ENCODE peak calls at places on chromosomes 3 and 15, in four cellular contexts. R is upper lobe of right lung, W is IMR-90, Z is tibial artery. H is an unnamed sample. For H3K4me1, the result is how much of the 10 kb centered on the place peaks cover.

GRCh38 chr3:112671930-112672715 is 31.2 kb upstream of the CCDC80 start:
- DNase-seq in R (no peak), W (peak), Z (no peak), H (no peak)

GRCh38 chr3:11168881-11169805 is 14.8 kb downstream of the HRH1 start:
- DNase-seq in R (no peak), W (peak), Z (no peak), H (no peak)

GRCh38 chr3:119098620-119099222 is 47.2 kb upstream of the TEX55 start:
- DNase-seq in R (no peak), W (peak), Z (no peak), H (no peak)

GRCh38 chr15:71780349-71780976 is 29.9 kb upstream of the NR2E3 start:
- DNase-seq in R (no peak), W (peak), Z (peak), H (peak)

GRCh38 chr15:98324341-98324970 is 323.9 kb upstream of the IGF1R start:
- DNase-seq in R (no peak), W (no peak), Z (no peak), H (no peak)

GRCh38 chr3:172562881-172563835 is 39.9 kb upstream of the TNFSF10 start:
- DNase-seq in R (no peak), W (peak), Z (peak), H (no peak)

GRCh38 chr3:61535826-61536225 is 25.5 kb upstream of the PTPRG start:
- DNase-seq in R (no peak), W (no peak), Z (no peak), H (no peak)

GRCh38 chr15:31270767-31271166 is 55.9 kb upstream of the KLF13 start:
- DNase-seq in R (no peak), W (no peak), Z (no peak), H (peak)

GRCh38 chr3:103403191-103403590 is 968.4 kb downstream of the ZPLD1 start:
- DNase-seq in R (no peak), W (no peak), Z (no peak), H (no peak)

GRCh38 chr3:13141991-13142412 is 68.8 kb upstream of the IQSEC1 start:
- DNase-seq in R (peak), W (peak), Z (peak), H (no peak)

DNA sequence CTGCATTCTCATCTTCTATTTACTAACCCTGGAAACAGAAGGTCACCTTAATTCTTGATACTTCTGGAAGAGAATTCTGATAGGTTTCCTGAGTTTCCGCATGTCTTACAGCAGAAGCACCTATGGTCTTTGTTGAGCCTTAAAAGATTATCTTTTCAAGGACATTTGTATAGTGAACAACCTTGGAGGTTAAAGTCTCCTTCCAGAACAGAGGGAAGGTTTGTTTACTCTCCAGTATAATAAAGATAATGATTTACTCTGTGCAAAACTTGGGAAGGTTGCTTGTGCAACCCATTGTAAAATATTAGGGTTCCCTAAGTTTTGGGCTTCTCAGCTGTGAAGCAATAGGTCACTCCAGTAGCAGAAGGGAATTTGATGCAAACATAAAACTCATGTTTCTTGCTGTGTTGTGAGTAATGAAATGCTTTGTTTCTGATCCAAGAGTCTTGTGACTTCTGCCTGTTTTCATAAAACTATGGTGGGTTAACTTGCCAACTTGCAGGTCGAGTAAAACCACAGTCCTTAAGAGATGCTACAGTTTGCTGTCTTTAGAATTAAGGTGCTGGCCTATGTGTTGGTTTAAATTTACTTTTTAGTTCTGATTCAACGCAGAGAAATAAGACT is 177.5 kb downstream of the SUCNR1 start:
- DNase-seq in R (no peak), W (peak), Z (no peak), H (no peak)
- H3K4me1 ChIP-seq in R (under half), W (under half), Z (under half), H (under half)

GRCh38 chr3:193972816-193973215 is 163.1 kb upstream of the HES1 start:
- DNase-seq in R (no peak), W (no peak), Z (no peak), H (no peak)
- H3K4me1 ChIP-seq in R (under half), W (under half), Z (under half), H (under half)

DNA sequence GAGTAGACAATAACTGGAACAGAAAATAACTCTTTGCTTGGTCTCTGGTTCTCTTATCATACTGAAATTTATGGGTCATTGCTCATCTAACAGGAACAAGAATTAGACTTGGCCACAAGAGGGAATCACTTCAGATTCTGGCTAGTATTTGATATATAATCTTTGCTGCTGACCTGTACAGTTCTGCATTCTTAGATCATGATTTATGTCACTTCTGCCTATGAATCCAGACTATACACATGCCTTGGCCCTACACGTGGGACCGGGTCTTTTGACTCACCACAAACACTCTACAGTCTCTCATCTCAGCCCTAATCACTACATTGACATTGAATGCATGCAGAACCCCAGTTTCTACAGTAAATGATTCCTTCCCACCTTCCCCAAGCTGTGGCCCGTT is 162.5 kb upstream of the SOX2 start:
- DNase-seq in R (no peak), W (no peak), Z (no peak), H (no peak)
- H3K4me1 ChIP-seq in R (under half), W (under half), Z (under half), H (under half)

GRCh38 chr15:63996794-63997357 is 49.4 kb downstream of the DAPK2 start:
- DNase-seq in R (no peak), W (no peak), Z (no peak), H (no peak)

GRCh38 chr15:63997715-63998442 is 48.4 kb downstream of the DAPK2 start:
- DNase-seq in R (no peak), W (no peak), Z (no peak), H (no peak)

GRCh38 chr15:63994073-63994600 is 52.1 kb downstream of the DAPK2 start:
- DNase-seq in R (no peak), W (no peak), Z (no peak), H (no peak)

GRCh38 chr15:63998489-63998888 is 47.8 kb downstream of the DAPK2 start:
- DNase-seq in R (no peak), W (no peak), Z (no peak), H (no peak)

DNA sequence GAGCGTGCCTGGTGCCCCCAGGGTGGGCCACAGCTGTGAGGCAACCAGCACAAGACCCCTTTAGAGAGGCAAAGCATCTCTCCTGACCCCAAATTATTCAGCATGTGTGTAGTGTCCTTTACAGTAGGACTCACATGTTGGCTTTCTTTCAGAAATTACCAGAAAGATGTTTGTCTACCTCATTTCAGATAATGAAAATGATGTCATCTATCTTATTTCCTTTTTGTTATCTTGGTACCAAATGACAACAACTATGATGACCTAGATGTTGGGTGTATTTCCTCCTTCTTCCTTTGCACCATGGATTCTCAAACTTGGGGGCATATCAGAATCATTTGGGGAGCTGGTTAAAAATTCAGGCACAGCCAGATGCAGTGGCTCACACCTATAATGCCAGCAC is 50.5 kb downstream of the DAPK2 start:
- DNase-seq in R (no peak), W (no peak), Z (no peak), H (no peak)
- H3K4me1 ChIP-seq in R (under half), W (under half), Z (under half), H (under half)

H was measured in iPS DF 6.9.